ENCODE peak calls at places on chromosomes 13 and 19, in four cellular contexts. Y, S, H and P are unnamed samples.

GRCh38 chr13:49890376-49890775 is 45.8 kb downstream of the SPRYD7 start:
- DNase-seq in Y (no peak), S (no peak), H (no peak), P (no peak)

GRCh38 chr19:2457394-2458037 is 757 bp upstream of the LMNB2 start:
- DNase-seq in Y (no peak), S (no peak), H (no peak), P (no peak)

GRCh38 chr19:814108-815078 is 7.4 kb downstream of the PLPPR3 start:
- DNase-seq in Y (no peak), S (no peak), H (peak; percentile 40), P (no peak)

GRCh38 chr13:24982333-24982999 is 113.5 kb upstream of the PABPC3 start:
- DNase-seq in Y (no peak), S (no peak), H (no peak), P (no peak)

GRCh38 chr13:78241278-78241919 is 322.8 kb upstream of the EDNRB start:
- DNase-seq in Y (peak; percentile 2), S (peak; percentile 42), H (peak; percentile 18), P (no peak)

GRCh38 chr13:67278230-67278629 is 48.1 kb upstream of the PCDH9 start:
- DNase-seq in Y (peak; percentile 43), S (no peak), H (no peak), P (no peak)

GRCh38 chr19:49361438-49362047 is 673 bp downstream of the TEAD2 start:
- DNase-seq in Y (peak; percentile 66), S (peak; percentile 77), H (peak; percentile 87), P (no peak)

GRCh38 chr19:56105090-56105701 is 15.9 kb downstream of the ZNF787 start:
- DNase-seq in Y (no peak), S (peak; percentile 60), H (peak; percentile 74), P (no peak)

GRCh38 chr19:16627194-16627927 is 643 bp downstream of the MED26 start:
- DNase-seq in Y (no peak), S (peak; percentile 57), H (peak; percentile 31), P (no peak)

GRCh38 chr13:23701646-23702045 is 131.4 kb downstream of the TNFRSF19 start:
- DNase-seq in Y (no peak), S (no peak), H (peak; percentile 88), P (no peak)

GRCh38 chr19:32868206-32868950 is 1.2 kb downstream of the SLC7A9 start:
- DNase-seq in Y (no peak), S (no peak), H (no peak), P (no peak)

GRCh38 chr19:10831980-10832658 is 3.9 kb downstream of the TMED1 start:
- DNase-seq in Y (no peak), S (no peak), H (no peak), P (no peak)

GRCh38 chr19:33275559-33275932 is 26.8 kb downstream of the CEBPA start:
- DNase-seq in Y (no peak), S (no peak), H (no peak), P (no peak)

GRCh38 chr19:34998777-34999497 is 1.2 kb upstream of the GRAMD1A start:
- DNase-seq in Y (no peak), S (no peak), H (no peak), P (no peak)

GRCh38 chr13:26024558-26024957 is 27.3 kb downstream of the SHISA2 start:
- DNase-seq in Y (no peak), S (no peak), H (peak; percentile 40), P (no peak)

GRCh38 chr19:49587227-49587626 is 3.8 kb upstream of the PRR12 start:
- DNase-seq in Y (no peak), S (no peak), H (no peak), P (no peak)

GRCh38 chr13:87889241-87889640 is 218.1 kb downstream of the SLITRK5 start:
- DNase-seq in Y (no peak), S (no peak), H (no peak), P (no peak)

GRCh38 chr13:91247768-91248167 is 99.7 kb upstream of the MIR17HG start:
- DNase-seq in Y (no peak), S (no peak), H (no peak), P (no peak)

GRCh38 chr13:91520952-91521351 is 122.5 kb downstream of the GPC5 start:
- DNase-seq in Y (no peak), S (no peak), H (no peak), P (no peak)

GRCh38 chr13:23621316-23621645 is 51.1 kb downstream of the TNFRSF19 start:
- DNase-seq in Y (peak; percentile 55), S (no peak), H (no peak), P (no peak)

GRCh38 chr13:36766295-36766694 is 52.7 kb upstream of the RFXAP start:
- DNase-seq in Y (no peak), S (no peak), H (no peak), P (no peak)